ENCODE peak calls at places on chromosome 3, in nine cellular contexts. R is CD8-positive, alpha-beta T cell; V is suprapubic skin; B is Calu3; C is A549; U is lower lobe of right lung; J is B cell; S is fibroblast of villous mesenchyme; A is fibroblast of lung. G is an unnamed sample.

GRCh38 chr3:147680820-147681488 is 271.8 kb downstream of the ZIC1 start:
- DNase-seq in R (no peak), V (no peak), B (no peak), C (no peak), U (no peak), J (no peak), S (no peak), A (peak; percentile 50), G (no peak)

GRCh38 chr3:56921573-56922571 is 120.1 kb upstream of the ARHGEF3 start:
- DNase-seq in R (no peak), V (no peak), B (no peak), C (no peak), U (no peak), J (peak; percentile 16), S (peak; percentile 97), A (peak; percentile 53), G (no peak)

GRCh38 chr3:71466483-71466882 is 117.0 kb downstream of the FOXP1 start:
- DNase-seq in R (no peak), V (no peak), B (no peak), C (peak; percentile 28), U (no peak), J (no peak), S (peak; percentile 13), A (no peak), G (no peak)

GRCh38 chr3:151964768-151965167 is 91.3 kb downstream of the SUCNR1 start:
- DNase-seq in R (no peak), V (no peak), B (no peak), C (no peak), U (no peak), J (no peak), S (no peak), A (no peak), G (no peak)

GRCh38 chr3:125052671-125053303 is 3.0 kb downstream of the HEG1 start:
- DNase-seq in R (no peak), V (no peak), B (no peak), C (peak; percentile 14), U (no peak), J (no peak), S (peak; percentile 83), A (peak; percentile 77), G (no peak)

GRCh38 chr3:150743508-150743907 is 19.5 kb downstream of the SIAH2 start:
- DNase-seq in R (no peak), V (no peak), B (peak; percentile 27), C (peak; percentile 28), U (no peak), J (no peak), S (no peak), A (no peak), G (no peak)

GRCh38 chr3:45995370-45996192 is at the start of gene FYCO1:
- DNase-seq in R (peak; percentile 92), V (peak; percentile 98), B (peak; percentile 93), C (peak; percentile 84), U (peak; percentile 98), J (peak; percentile 90), S (peak; percentile 90), A (peak; percentile 88), G (peak; percentile 70)

GRCh38 chr3:154062513-154062912 is 58.7 kb upstream of the ARHGEF26 start:
- DNase-seq in R (no peak), V (no peak), B (no peak), C (no peak), U (no peak), J (no peak), S (no peak), A (no peak), G (no peak)

GRCh38 chr3:46878796-46879436 is 1.4 kb downstream of the PTH1R start:
- DNase-seq in R (no peak), V (no peak), B (peak; percentile 60), C (peak; percentile 31), U (no peak), J (no peak), S (no peak), A (no peak), G (no peak)

GRCh38 chr3:63877737-63878393 is 14.2 kb downstream of the ATXN7 start:
- DNase-seq in R (no peak), V (no peak), B (no peak), C (no peak), U (no peak), J (no peak), S (no peak), A (no peak), G (no peak)

GRCh38 chr3:171548918-171549317 is 88.7 kb upstream of the TNIK start:
- DNase-seq in R (no peak), V (no peak), B (no peak), C (no peak), U (no peak), J (no peak), S (peak; percentile 76), A (peak; percentile 26), G (no peak)

GRCh38 chr3:193959861-193960260 is 176.1 kb upstream of the HES1 start:
- DNase-seq in R (no peak), V (no peak), B (no peak), C (no peak), U (no peak), J (no peak), S (no peak), A (no peak), G (no peak)

GRCh38 chr3:171284308-171285075 is 175.7 kb downstream of the TNIK start:
- DNase-seq in R (no peak), V (no peak), B (peak; percentile 37), C (peak; percentile 56), U (no peak), J (no peak), S (peak; percentile 96), A (peak; percentile 97), G (peak; percentile 26)

GRCh38 chr3:103949690-103950089 is 1417.0 kb upstream of the ALCAM start:
- DNase-seq in R (no peak), V (no peak), B (no peak), C (no peak), U (no peak), J (no peak), S (no peak), A (no peak), G (no peak)

GRCh38 chr3:110881069-110881468 is 190.5 kb upstream of the NECTIN3 start:
- DNase-seq in R (no peak), V (no peak), B (peak; percentile 27), C (peak; percentile 33), U (peak; percentile 45), J (peak; percentile 0), S (no peak), A (peak; percentile 52), G (no peak)

DNA sequence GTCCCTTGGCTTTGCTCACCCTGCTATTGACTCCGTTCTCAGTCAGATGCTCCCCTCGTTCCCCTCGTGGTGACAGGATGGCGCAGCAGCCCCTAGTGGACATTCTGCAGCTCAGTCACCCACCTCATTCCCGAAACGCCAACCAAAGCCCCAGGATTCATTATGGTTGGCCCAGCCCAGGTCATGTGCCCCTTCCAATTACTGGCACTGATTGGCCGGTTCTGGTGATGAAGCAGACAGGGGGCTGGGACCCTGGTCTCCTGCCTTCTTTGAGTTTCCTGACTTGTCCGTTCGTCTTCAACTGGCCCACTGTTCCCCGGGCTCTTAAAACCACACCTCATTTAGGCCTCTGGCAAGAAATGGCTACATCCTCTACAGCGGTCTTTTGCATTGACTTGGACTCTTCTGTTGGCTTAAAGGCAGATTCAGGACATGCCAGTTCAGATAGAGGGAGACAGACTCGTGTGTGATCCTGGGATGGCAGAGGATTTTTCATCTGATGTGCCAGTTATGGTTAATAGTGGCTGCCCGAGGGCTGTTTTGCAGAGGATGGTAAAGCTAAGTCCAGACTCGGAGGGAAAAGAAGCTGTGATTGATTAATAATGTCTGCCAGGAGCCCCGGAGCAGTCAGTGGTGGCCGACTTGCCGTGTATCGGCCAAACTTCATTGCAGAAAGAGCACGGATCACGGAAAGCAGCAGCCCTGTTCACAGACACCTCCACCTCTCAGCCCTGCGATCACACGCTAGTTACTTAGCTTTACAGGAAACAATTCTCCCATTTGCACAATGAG is 37.8 kb downstream of the LSM3 start:
- DNase-seq in R (peak; percentile 70), V (no peak), B (peak; percentile 27), C (peak; percentile 32), U (no peak), J (peak; percentile 30), S (peak; percentile 47), A (peak; percentile 76), G (no peak)
- TF ChIP-seq CTCF in R (no peak), V (no peak), B (no peak), C (no peak), U (peak; percentile 40), J (no peak), S (peak; percentile 45), A (peak; percentile 52), G (no peak)

DNA sequence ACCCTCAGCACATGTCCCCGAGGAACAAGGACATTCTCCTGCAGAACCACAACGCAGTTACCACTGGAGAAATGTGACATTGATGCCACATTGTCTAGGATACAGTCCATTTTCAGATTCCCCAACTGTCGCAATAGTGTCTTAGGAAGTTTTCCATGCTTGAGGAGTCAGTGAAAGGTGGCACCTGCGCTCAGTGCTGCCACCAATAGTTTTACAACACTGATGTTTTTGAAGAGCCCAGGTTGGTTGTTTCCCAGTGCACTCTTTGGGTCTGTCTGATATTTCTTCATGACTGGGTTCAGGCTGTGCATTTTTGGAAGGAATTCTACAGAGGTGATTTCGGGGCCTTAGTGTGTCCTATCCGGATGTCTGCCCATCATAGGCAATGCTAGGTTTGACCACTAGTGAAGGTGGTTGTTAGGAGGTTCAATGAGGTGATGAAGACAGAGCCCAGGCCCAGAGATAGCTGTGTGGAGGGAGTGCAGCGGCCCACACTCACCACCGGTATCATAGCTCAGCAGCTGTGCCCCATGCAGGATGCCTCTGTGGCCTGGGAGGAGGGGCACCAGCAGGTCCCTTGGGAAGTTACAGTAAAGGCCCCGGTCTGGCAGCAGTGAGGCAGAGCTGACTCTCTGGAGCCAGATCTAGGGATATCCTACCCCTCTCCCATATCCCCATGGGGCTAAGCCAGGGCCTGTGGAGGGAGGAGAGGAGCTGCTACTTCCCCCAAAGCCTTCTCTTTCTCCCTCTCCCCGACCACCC is 96.6 kb downstream of the DNAJB8 start:
- DNase-seq in R (no peak), V (no peak), B (no peak), C (no peak), U (peak; percentile 25), J (peak; percentile 14), S (no peak), A (no peak), G (no peak)
- TF ChIP-seq CTCF in R (no peak), V (no peak), B (no peak), C (no peak), U (no peak), J (no peak), S (no peak), A (no peak), G (no peak)

DNA sequence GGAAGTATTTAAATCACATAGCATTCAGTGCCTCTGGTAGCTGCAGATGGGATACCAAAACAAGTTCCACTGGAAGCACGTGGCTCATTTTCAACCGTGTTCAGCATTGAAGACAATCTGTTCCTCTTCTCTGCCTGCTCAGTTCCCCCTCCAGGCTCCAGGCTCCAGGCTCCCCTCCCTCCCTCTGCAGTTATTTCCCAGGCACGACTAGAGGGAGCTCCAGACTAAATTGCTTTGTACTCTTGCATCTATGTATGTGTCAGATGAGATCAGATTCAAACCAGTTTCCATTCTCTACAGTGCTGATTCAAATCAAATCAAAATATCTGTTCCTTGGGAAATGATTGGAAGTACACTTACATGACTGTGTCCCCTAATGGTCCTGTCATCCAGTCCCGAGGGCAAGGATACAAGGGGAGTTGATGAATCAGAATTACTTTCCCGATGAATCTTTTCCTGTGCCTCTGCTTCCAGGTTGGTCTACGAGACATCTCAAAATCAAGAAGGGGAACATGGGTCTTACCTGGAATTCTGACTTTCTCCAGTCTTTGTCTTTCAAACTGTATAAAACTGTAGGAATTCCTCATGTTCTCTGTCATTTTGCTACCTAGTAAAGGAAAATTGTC is 600.5 kb downstream of the EDEM1 start:
- DNase-seq in R (no peak), V (no peak), B (peak; percentile 10), C (no peak), U (no peak), J (no peak), S (no peak), A (no peak), G (no peak)
- TF ChIP-seq CTCF in R (no peak), V (no peak), B (no peak), C (peak; percentile 31), U (no peak), J (no peak), S (no peak), A (no peak), G (no peak)

GRCh38 chr3:126480251-126480650 is 4.6 kb upstream of the ZXDC start:
- DNase-seq in R (no peak), V (no peak), B (no peak), C (no peak), U (peak; percentile 34), J (no peak), S (no peak), A (no peak), G (no peak)
- TF ChIP-seq CTCF in R (no peak), V (no peak), B (no peak), C (no peak), U (no peak), J (no peak), S (no peak), A (no peak), G (no peak)

G was measured in omental fat pad.